ENCODE peak calls at places on chromosomes 12 and 14, in nine cellular contexts. One of them, this sample, is unnamed.

GRCh38 chr12:46267618-46268348 is 1.1 kb downstream of the SLC38A1 start:
- DNase-seq in activated CD4-positive, alpha-beta T cell treated with anti-CD3 and anti-CD28 coated beads, Interleukin-2, amount 50 U/mL, for 24 hours: peak; percentile 36
- DNase-seq in renal cortical epithelial cell: no peak
- DNase-seq in HEK293T: no peak
- DNase-seq in AG08396: peak; percentile 56
- DNase-seq in stimulated activated naive CD4-positive, alpha-beta T cell: peak; percentile 76
- DNase-seq in keratinocyte: no peak
- DNase-seq in stimulated activated CD4-positive, alpha-beta T cell treated with anti-CD3 and anti-CD28 coated beads, Interleukin-4, amount 100 ng/mL, for 48 hours: peak; percentile 29
- DNase-seq in choroid plexus epithelial cell: peak; percentile 34
- DNase-seq in this sample: no peak

GRCh38 chr14:57533214-57533613 is 39.6 kb upstream of the CCDC198 start:
- DNase-seq in activated CD4-positive, alpha-beta T cell treated with anti-CD3 and anti-CD28 coated beads, Interleukin-2, amount 50 U/mL, for 24 hours: no peak
- DNase-seq in renal cortical epithelial cell: peak; percentile 65
- DNase-seq in HEK293T: no peak
- DNase-seq in AG08396: peak; percentile 6
- DNase-seq in stimulated activated naive CD4-positive, alpha-beta T cell: no peak
- DNase-seq in keratinocyte: no peak
- DNase-seq in stimulated activated CD4-positive, alpha-beta T cell treated with anti-CD3 and anti-CD28 coated beads, Interleukin-4, amount 100 ng/mL, for 48 hours: peak; percentile 7
- DNase-seq in choroid plexus epithelial cell: peak; percentile 28
- DNase-seq in this sample: no peak

GRCh38 chr12:87518508-87518907 is 510.7 kb downstream of the C12orf50 start:
- DNase-seq in activated CD4-positive, alpha-beta T cell treated with anti-CD3 and anti-CD28 coated beads, Interleukin-2, amount 50 U/mL, for 24 hours: no peak
- DNase-seq in renal cortical epithelial cell: peak; percentile 13
- DNase-seq in HEK293T: no peak
- DNase-seq in AG08396: no peak
- DNase-seq in stimulated activated naive CD4-positive, alpha-beta T cell: no peak
- DNase-seq in keratinocyte: no peak
- DNase-seq in stimulated activated CD4-positive, alpha-beta T cell treated with anti-CD3 and anti-CD28 coated beads, Interleukin-4, amount 100 ng/mL, for 48 hours: no peak
- DNase-seq in choroid plexus epithelial cell: peak; percentile 10
- DNase-seq in this sample: no peak

GRCh38 chr12:42372154-42372791 is 46.3 kb downstream of the PPHLN1 start:
- DNase-seq in activated CD4-positive, alpha-beta T cell treated with anti-CD3 and anti-CD28 coated beads, Interleukin-2, amount 50 U/mL, for 24 hours: no peak
- DNase-seq in renal cortical epithelial cell: peak; percentile 48
- DNase-seq in HEK293T: peak; percentile 56
- DNase-seq in AG08396: peak; percentile 40
- DNase-seq in stimulated activated naive CD4-positive, alpha-beta T cell: peak; percentile 52
- DNase-seq in keratinocyte: no peak
- DNase-seq in stimulated activated CD4-positive, alpha-beta T cell treated with anti-CD3 and anti-CD28 coated beads, Interleukin-4, amount 100 ng/mL, for 48 hours: no peak
- DNase-seq in choroid plexus epithelial cell: peak; percentile 62
- DNase-seq in this sample: no peak

GRCh38 chr14:51335521-51335920 is 95.5 kb downstream of the TMX1 start:
- DNase-seq in activated CD4-positive, alpha-beta T cell treated with anti-CD3 and anti-CD28 coated beads, Interleukin-2, amount 50 U/mL, for 24 hours: no peak
- DNase-seq in renal cortical epithelial cell: no peak
- DNase-seq in HEK293T: no peak
- DNase-seq in AG08396: no peak
- DNase-seq in stimulated activated naive CD4-positive, alpha-beta T cell: no peak
- DNase-seq in keratinocyte: no peak
- DNase-seq in stimulated activated CD4-positive, alpha-beta T cell treated with anti-CD3 and anti-CD28 coated beads, Interleukin-4, amount 100 ng/mL, for 48 hours: no peak
- DNase-seq in choroid plexus epithelial cell: no peak
- DNase-seq in this sample: no peak

GRCh38 chr12:122635471-122635870 is 67.7 kb downstream of the HCAR2 start:
- DNase-seq in activated CD4-positive, alpha-beta T cell treated with anti-CD3 and anti-CD28 coated beads, Interleukin-2, amount 50 U/mL, for 24 hours: no peak
- DNase-seq in renal cortical epithelial cell: no peak
- DNase-seq in HEK293T: no peak
- DNase-seq in AG08396: no peak
- DNase-seq in stimulated activated naive CD4-positive, alpha-beta T cell: no peak
- DNase-seq in keratinocyte: no peak
- DNase-seq in stimulated activated CD4-positive, alpha-beta T cell treated with anti-CD3 and anti-CD28 coated beads, Interleukin-4, amount 100 ng/mL, for 48 hours: no peak
- DNase-seq in choroid plexus epithelial cell: no peak
- DNase-seq in this sample: no peak

GRCh38 chr12:5222729-5223128 is 179.1 kb downstream of the KCNA5 start:
- DNase-seq in activated CD4-positive, alpha-beta T cell treated with anti-CD3 and anti-CD28 coated beads, Interleukin-2, amount 50 U/mL, for 24 hours: no peak
- DNase-seq in renal cortical epithelial cell: no peak
- DNase-seq in HEK293T: no peak
- DNase-seq in AG08396: no peak
- DNase-seq in stimulated activated naive CD4-positive, alpha-beta T cell: no peak
- DNase-seq in keratinocyte: no peak
- DNase-seq in stimulated activated CD4-positive, alpha-beta T cell treated with anti-CD3 and anti-CD28 coated beads, Interleukin-4, amount 100 ng/mL, for 48 hours: no peak
- DNase-seq in choroid plexus epithelial cell: no peak
- DNase-seq in this sample: no peak

GRCh38 chr12:75994069-75994740 is 37.4 kb downstream of the PHLDA1 start:
- DNase-seq in activated CD4-positive, alpha-beta T cell treated with anti-CD3 and anti-CD28 coated beads, Interleukin-2, amount 50 U/mL, for 24 hours: no peak
- DNase-seq in renal cortical epithelial cell: peak; percentile 35
- DNase-seq in HEK293T: no peak
- DNase-seq in AG08396: no peak
- DNase-seq in stimulated activated naive CD4-positive, alpha-beta T cell: no peak
- DNase-seq in keratinocyte: no peak
- DNase-seq in stimulated activated CD4-positive, alpha-beta T cell treated with anti-CD3 and anti-CD28 coated beads, Interleukin-4, amount 100 ng/mL, for 48 hours: no peak
- DNase-seq in choroid plexus epithelial cell: no peak
- DNase-seq in this sample: no peak

GRCh38 chr12:39490500-39491276 is 47.8 kb upstream of the KIF21A start:
- DNase-seq in activated CD4-positive, alpha-beta T cell treated with anti-CD3 and anti-CD28 coated beads, Interleukin-2, amount 50 U/mL, for 24 hours: no peak
- DNase-seq in renal cortical epithelial cell: peak; percentile 88
- DNase-seq in HEK293T: no peak
- DNase-seq in AG08396: peak; percentile 12
- DNase-seq in stimulated activated naive CD4-positive, alpha-beta T cell: no peak
- DNase-seq in keratinocyte: peak; percentile 58
- DNase-seq in stimulated activated CD4-positive, alpha-beta T cell treated with anti-CD3 and anti-CD28 coated beads, Interleukin-4, amount 100 ng/mL, for 48 hours: no peak
- DNase-seq in choroid plexus epithelial cell: peak; percentile 56
- DNase-seq in this sample: no peak

GRCh38 chr12:108772247-108772646 is 40.9 kb upstream of the CORO1C start:
- DNase-seq in activated CD4-positive, alpha-beta T cell treated with anti-CD3 and anti-CD28 coated beads, Interleukin-2, amount 50 U/mL, for 24 hours: no peak
- DNase-seq in renal cortical epithelial cell: no peak
- DNase-seq in HEK293T: no peak
- DNase-seq in AG08396: no peak
- DNase-seq in stimulated activated naive CD4-positive, alpha-beta T cell: no peak
- DNase-seq in keratinocyte: no peak
- DNase-seq in stimulated activated CD4-positive, alpha-beta T cell treated with anti-CD3 and anti-CD28 coated beads, Interleukin-4, amount 100 ng/mL, for 48 hours: no peak
- DNase-seq in choroid plexus epithelial cell: no peak
- DNase-seq in this sample: no peak

This sample was measured in AG04450.